ENCODE peak calls at places on chromosome 1, in eight cellular contexts. V is right lobe of liver; U is vagina; W is CD8-positive, alpha-beta memory T cell; A is heart left ventricle; O is cardiac muscle cell; Y is SJSA1; D is neuronal stem cell. K is an unnamed sample.

GRCh38 chr1:85611856-85612255 is 31.3 kb downstream of the CCN1 start:
- DNase-seq in V (no peak), U (no peak), W (no peak), A (peak; percentile 39), O (peak; percentile 99), Y (peak; percentile 96), D (no peak), K (no peak)

GRCh38 chr1:208538078-208538477 is 293.9 kb upstream of the PLXNA2 start:
- DNase-seq in V (no peak), U (no peak), W (no peak), A (no peak), O (no peak), Y (no peak), D (no peak), K (no peak)

GRCh38 chr1:77978969-77979838 is at the start of gene FUBP1:
- DNase-seq in V (peak; percentile 92), U (peak; percentile 98), W (peak; percentile 96), A (peak; percentile 95), O (peak; percentile 99), Y (peak; percentile 100), D (peak; percentile 99), K (peak; percentile 96)

GRCh38 chr1:219582310-219582709 is 30.6 kb downstream of the ZC3H11B start:
- DNase-seq in V (no peak), U (no peak), W (no peak), A (no peak), O (peak; percentile 68), Y (no peak), D (no peak), K (no peak)

GRCh38 chr1:67559222-67559700 is 125.7 kb upstream of the GADD45A start:
- DNase-seq in V (no peak), U (peak; percentile 95), W (no peak), A (peak; percentile 64), O (peak; percentile 65), Y (peak; percentile 65), D (no peak), K (no peak)

GRCh38 chr1:99738858-99739465 is 27.5 kb downstream of the FRRS1 start:
- DNase-seq in V (no peak), U (no peak), W (no peak), A (no peak), O (no peak), Y (no peak), D (no peak), K (peak; percentile 42)

GRCh38 chr1:173175514-173176146 is 31.5 kb downstream of the TNFSF4 start:
- DNase-seq in V (no peak), U (no peak), W (no peak), A (no peak), O (peak; percentile 25), Y (no peak), D (no peak), K (no peak)

GRCh38 chr1:70468180-70468579 is 57.1 kb downstream of the CTH start:
- DNase-seq in V (no peak), U (no peak), W (no peak), A (no peak), O (no peak), Y (no peak), D (no peak), K (no peak)

GRCh38 chr1:91712981-91713841 is 172.7 kb downstream of the TGFBR3 start:
- DNase-seq in V (peak; percentile 35), U (no peak), W (no peak), A (peak; percentile 67), O (peak; percentile 80), Y (no peak), D (no peak), K (no peak)

GRCh38 chr1:160963521-160963920 is 8.9 kb upstream of the ITLN2 start:
- DNase-seq in V (no peak), U (no peak), W (no peak), A (no peak), O (no peak), Y (no peak), D (no peak), K (no peak)

GRCh38 chr1:219517031-219517430 is 95.9 kb downstream of the ZC3H11B start:
- DNase-seq in V (no peak), U (no peak), W (no peak), A (no peak), O (no peak), Y (no peak), D (no peak), K (no peak)

DNA sequence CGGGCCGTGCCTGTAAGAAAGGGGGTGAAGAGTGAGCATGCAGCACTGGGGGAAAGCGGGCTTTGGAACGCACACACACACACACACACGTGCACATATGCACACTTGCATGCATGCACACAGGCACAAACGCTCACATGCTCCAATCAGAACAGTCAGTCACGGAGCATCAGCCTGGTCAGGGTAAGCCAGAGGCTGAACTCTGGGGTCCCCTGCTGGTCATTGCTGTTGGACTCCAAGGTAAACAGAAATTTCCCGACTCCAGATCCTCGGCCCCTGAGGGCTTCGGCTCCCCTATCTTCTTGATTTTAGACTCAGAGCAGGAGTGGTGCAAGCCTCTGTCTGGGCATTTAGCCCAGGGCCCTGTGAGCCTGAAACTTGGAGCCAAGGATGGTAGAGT is 54.2 kb downstream of the SYT2 start:
- DNase-seq in V (no peak), U (no peak), W (no peak), A (no peak), O (peak; percentile 34), Y (no peak), D (no peak), K (peak; percentile 51)
- H3K27me3 ChIP-seq in V (no peaks in the 10 kb centered on the region), U (no peaks in the 10 kb centered on the region), W (peaks cover 4% of the 10 kb centered on the region), A (peaks cover 16% of the 10 kb centered on the region), O (peaks cover 10% of the 10 kb centered on the region), Y (peaks cover 18% of the 10 kb centered on the region), D (peaks cover 68% of the 10 kb centered on the region), K (no peaks in the 10 kb centered on the region)

DNA sequence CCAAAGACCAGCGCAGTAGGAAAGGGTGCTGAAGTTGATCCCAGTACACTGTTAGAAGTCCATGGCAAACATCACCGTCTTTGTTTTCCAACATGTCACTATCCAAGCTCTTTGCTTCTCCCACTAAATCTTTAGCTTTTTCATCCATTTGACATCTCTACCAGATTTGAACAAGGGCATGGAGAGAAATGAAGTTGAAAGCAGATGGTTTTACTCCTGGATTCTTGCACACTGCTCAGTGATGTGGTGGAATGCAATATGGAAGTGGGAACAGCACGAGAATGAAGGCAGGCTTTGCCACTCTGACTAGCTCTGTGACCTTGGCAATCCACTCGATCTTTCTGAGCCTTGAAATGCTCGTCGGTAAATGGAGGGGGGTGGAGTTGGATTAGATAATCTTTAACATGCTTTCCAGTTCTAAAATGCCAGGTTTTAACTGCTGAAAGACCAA is 20.4 kb downstream of the DSTYK start:
- DNase-seq in V (no peak), U (no peak), W (no peak), A (no peak), O (peak; percentile 44), Y (no peak), D (no peak), K (no peak)
- H3K4me3 ChIP-seq in V (no peak overlapping the region), U (no peak overlapping the region), W (no peak overlapping the region), A (no peak overlapping the region), O (no peak overlapping the region), Y (no peak overlapping the region), D (no peak overlapping the region), K (no peak overlapping the region)

DNA sequence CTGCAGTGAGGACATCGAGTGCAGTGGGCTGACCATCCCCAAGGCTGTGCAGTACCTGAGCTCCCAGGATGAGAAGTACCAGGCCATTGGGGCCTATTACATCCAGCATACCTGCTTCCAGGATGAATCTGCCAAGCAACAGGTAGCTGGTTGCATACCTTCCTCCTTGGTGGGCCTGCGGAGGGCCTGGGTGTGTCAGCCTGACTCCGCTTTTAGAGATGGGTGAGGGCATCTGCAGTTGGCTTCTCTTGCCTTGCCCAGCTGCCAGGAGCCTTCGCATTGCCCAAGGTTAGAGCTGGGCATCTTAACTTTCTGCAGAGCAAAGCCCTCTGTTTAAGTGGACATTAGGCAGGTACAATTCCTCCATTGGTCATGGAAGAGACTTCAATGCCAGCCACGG is 33.2 kb downstream of the PKP1 start:
- DNase-seq in V (no peak), U (no peak), W (no peak), A (no peak), O (no peak), Y (no peak), D (no peak), K (no peak)
- H3K4me1 ChIP-seq in V (no peaks in the 10 kb centered on the region), U (peaks cover 30% of the 10 kb centered on the region), W (no peaks in the 10 kb centered on the region), A (no peaks in the 10 kb centered on the region), O (no peaks in the 10 kb centered on the region), Y (no peaks in the 10 kb centered on the region), D (no peaks in the 10 kb centered on the region), K (no peaks in the 10 kb centered on the region)

GRCh38 chr1:7008331-7008730 is 223.1 kb downstream of the CAMTA1 start:
- DNase-seq in V (no peak), U (peak; percentile 49), W (no peak), A (no peak), O (no peak), Y (no peak), D (no peak), K (no peak)

GRCh38 chr1:7007902-7008301 is 222.6 kb downstream of the CAMTA1 start:
- DNase-seq in V (no peak), U (peak; percentile 60), W (no peak), A (no peak), O (no peak), Y (no peak), D (no peak), K (no peak)

GRCh38 chr1:7009741-7010525 is 224.7 kb downstream of the CAMTA1 start:
- DNase-seq in V (no peak), U (peak; percentile 70), W (no peak), A (no peak), O (no peak), Y (no peak), D (no peak), K (no peak)

GRCh38 chr1:7010534-7011200 is 225.4 kb downstream of the CAMTA1 start:
- DNase-seq in V (no peak), U (peak; percentile 69), W (no peak), A (no peak), O (no peak), Y (no peak), D (no peak), K (no peak)

GRCh38 chr1:7008975-7009740 is 223.9 kb downstream of the CAMTA1 start:
- DNase-seq in V (no peak), U (no peak), W (no peak), A (no peak), O (no peak), Y (no peak), D (no peak), K (no peak)
- H3K27me3 ChIP-seq in V (no peaks in the 10 kb centered on the region), U (no peaks in the 10 kb centered on the region), W (no peaks in the 10 kb centered on the region), A (no peaks in the 10 kb centered on the region), O (peaks cover 2% of the 10 kb centered on the region), Y (peaks cover 7% of the 10 kb centered on the region), D (peaks cover 60% of the 10 kb centered on the region), K (peaks cover 19% of the 10 kb centered on the region)

DNA sequence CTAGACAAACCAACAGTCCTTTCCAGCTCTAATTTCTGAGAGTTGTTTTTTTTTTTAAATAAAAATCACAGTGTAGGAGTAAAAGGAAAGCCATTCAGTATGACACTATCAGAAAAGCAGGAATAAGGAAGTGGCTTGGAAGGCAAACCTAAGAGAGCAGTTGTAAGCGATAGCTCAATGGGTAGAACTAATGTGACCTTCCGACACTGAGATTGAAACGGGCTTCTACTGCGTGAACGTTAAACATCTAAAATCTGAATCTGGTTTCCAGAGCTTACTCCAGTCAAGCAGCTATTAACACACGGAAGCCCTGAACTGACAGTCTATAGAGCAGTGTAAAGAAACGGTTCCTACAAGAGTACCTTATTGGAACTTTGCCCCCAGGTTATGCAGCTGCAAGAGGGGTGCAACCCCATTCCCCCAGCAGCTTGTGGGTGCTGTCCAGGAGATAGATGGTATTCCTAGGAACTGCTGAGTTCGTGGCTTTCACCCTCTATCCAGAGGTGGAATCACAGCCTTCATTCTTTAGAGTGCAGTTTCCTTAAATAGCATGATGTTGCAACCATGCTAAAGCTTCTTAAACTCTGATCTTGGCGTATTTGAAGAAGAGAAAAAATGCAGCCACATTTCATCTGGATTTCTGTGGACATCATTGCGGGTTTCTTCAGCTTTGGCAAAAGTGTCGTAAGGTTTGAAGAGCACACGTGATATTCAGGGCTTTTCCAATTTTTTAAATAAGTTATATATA is 3.3 kb upstream of the IRF2BP2 start:
- DNase-seq in V (no peak), U (no peak), W (peak; percentile 26), A (no peak), O (peak; percentile 95), Y (no peak), D (no peak), K (no peak)
- H3K4me3 ChIP-seq in V (peak overlapping the region; percentile 9), U (peak overlapping the region; percentile 56), W (peak overlapping the region; percentile 42), A (peak overlapping the region; percentile 44), O (no peak overlapping the region), Y (no peak overlapping the region), D (peak overlapping the region; percentile 63), K (no peak overlapping the region)

K was measured in HAP-1.